ENCODE peak calls at places on chromosomes 7 and 10, in seven cellular contexts. One of them, this sample, is unnamed.

GRCh38 chr10:97821308-97822038 is 28.2 kb upstream of the GOLGA7B start:
- DNase-seq in astrocyte of the hippocampus: no peak
- DNase-seq in epithelial cell of esophagus: no peak
- DNase-seq in WERI-Rb-1: no peak
- DNase-seq in activated CD4-positive, CD25-positive, alpha-beta regulatory T cell treated with anti-CD3 and anti-CD28 coated beads, Interleukin-2, amount 50 U/mL, for 72 hours: no peak
- DNase-seq in cardiac fibroblast: no peak
- DNase-seq in C1 segment of cervical spinal cord: no peak
- DNase-seq in this sample: no peak

GRCh38 chr10:49666054-49666453 is 13.4 kb upstream of the C10orf53 start:
- DNase-seq in astrocyte of the hippocampus: no peak
- DNase-seq in epithelial cell of esophagus: no peak
- DNase-seq in WERI-Rb-1: no peak
- DNase-seq in activated CD4-positive, CD25-positive, alpha-beta regulatory T cell treated with anti-CD3 and anti-CD28 coated beads, Interleukin-2, amount 50 U/mL, for 72 hours: no peak
- DNase-seq in cardiac fibroblast: no peak
- DNase-seq in C1 segment of cervical spinal cord: no peak
- DNase-seq in this sample: no peak

GRCh38 chr7:106126170-106126938 is 14.2 kb upstream of the SYPL1 start:
- DNase-seq in astrocyte of the hippocampus: peak
- DNase-seq in epithelial cell of esophagus: peak
- DNase-seq in WERI-Rb-1: no peak
- DNase-seq in activated CD4-positive, CD25-positive, alpha-beta regulatory T cell treated with anti-CD3 and anti-CD28 coated beads, Interleukin-2, amount 50 U/mL, for 72 hours: no peak
- DNase-seq in cardiac fibroblast: peak
- DNase-seq in C1 segment of cervical spinal cord: no peak
- DNase-seq in this sample: peak

GRCh38 chr10:99685232-99686041 is 26.1 kb downstream of the ENTPD7 start:
- DNase-seq in astrocyte of the hippocampus: no peak
- DNase-seq in epithelial cell of esophagus: peak
- DNase-seq in WERI-Rb-1: no peak
- DNase-seq in activated CD4-positive, CD25-positive, alpha-beta regulatory T cell treated with anti-CD3 and anti-CD28 coated beads, Interleukin-2, amount 50 U/mL, for 72 hours: no peak
- DNase-seq in cardiac fibroblast: no peak
- DNase-seq in C1 segment of cervical spinal cord: no peak
- DNase-seq in this sample: peak

GRCh38 chr10:60942604-60943269 is 1.2 kb downstream of the RHOBTB1 start:
- DNase-seq in astrocyte of the hippocampus: peak
- DNase-seq in epithelial cell of esophagus: peak
- DNase-seq in WERI-Rb-1: peak
- DNase-seq in activated CD4-positive, CD25-positive, alpha-beta regulatory T cell treated with anti-CD3 and anti-CD28 coated beads, Interleukin-2, amount 50 U/mL, for 72 hours: no peak
- DNase-seq in cardiac fibroblast: peak
- DNase-seq in C1 segment of cervical spinal cord: no peak
- DNase-seq in this sample: no peak

GRCh38 chr10:5566606-5567005 is 41.8 kb downstream of the CALML3 start:
- DNase-seq in astrocyte of the hippocampus: no peak
- DNase-seq in epithelial cell of esophagus: peak
- DNase-seq in WERI-Rb-1: no peak
- DNase-seq in activated CD4-positive, CD25-positive, alpha-beta regulatory T cell treated with anti-CD3 and anti-CD28 coated beads, Interleukin-2, amount 50 U/mL, for 72 hours: no peak
- DNase-seq in cardiac fibroblast: no peak
- DNase-seq in C1 segment of cervical spinal cord: no peak
- DNase-seq in this sample: no peak

GRCh38 chr10:63901228-63901627 is 380.0 kb downstream of the REEP3 start:
- DNase-seq in astrocyte of the hippocampus: no peak
- DNase-seq in epithelial cell of esophagus: no peak
- DNase-seq in WERI-Rb-1: peak
- DNase-seq in activated CD4-positive, CD25-positive, alpha-beta regulatory T cell treated with anti-CD3 and anti-CD28 coated beads, Interleukin-2, amount 50 U/mL, for 72 hours: no peak
- DNase-seq in cardiac fibroblast: no peak
- DNase-seq in C1 segment of cervical spinal cord: no peak
- DNase-seq in this sample: no peak

GRCh38 chr7:4738711-4739527 is 36.5 kb upstream of the AP5Z1 start:
- DNase-seq in astrocyte of the hippocampus: peak
- DNase-seq in epithelial cell of esophagus: peak
- DNase-seq in WERI-Rb-1: no peak
- DNase-seq in activated CD4-positive, CD25-positive, alpha-beta regulatory T cell treated with anti-CD3 and anti-CD28 coated beads, Interleukin-2, amount 50 U/mL, for 72 hours: no peak
- DNase-seq in cardiac fibroblast: peak
- DNase-seq in C1 segment of cervical spinal cord: no peak
- DNase-seq in this sample: peak

GRCh38 chr7:95199779-95200558 is 124.4 kb downstream of the PON1 start:
- DNase-seq in astrocyte of the hippocampus: peak
- DNase-seq in epithelial cell of esophagus: peak
- DNase-seq in WERI-Rb-1: peak
- DNase-seq in activated CD4-positive, CD25-positive, alpha-beta regulatory T cell treated with anti-CD3 and anti-CD28 coated beads, Interleukin-2, amount 50 U/mL, for 72 hours: no peak
- DNase-seq in cardiac fibroblast: peak
- DNase-seq in C1 segment of cervical spinal cord: no peak
- DNase-seq in this sample: no peak

GRCh38 chr10:95246582-95247051 is 44.2 kb downstream of the PDLIM1 start:
- DNase-seq in astrocyte of the hippocampus: peak
- DNase-seq in epithelial cell of esophagus: peak
- DNase-seq in WERI-Rb-1: peak
- DNase-seq in activated CD4-positive, CD25-positive, alpha-beta regulatory T cell treated with anti-CD3 and anti-CD28 coated beads, Interleukin-2, amount 50 U/mL, for 72 hours: peak
- DNase-seq in cardiac fibroblast: peak
- DNase-seq in C1 segment of cervical spinal cord: no peak
- DNase-seq in this sample: peak

GRCh38 chr7:159227433-159227832 is 82.8 kb upstream of the VIPR2 start:
- DNase-seq in astrocyte of the hippocampus: peak
- DNase-seq in epithelial cell of esophagus: no peak
- DNase-seq in WERI-Rb-1: no peak
- DNase-seq in activated CD4-positive, CD25-positive, alpha-beta regulatory T cell treated with anti-CD3 and anti-CD28 coated beads, Interleukin-2, amount 50 U/mL, for 72 hours: no peak
- DNase-seq in cardiac fibroblast: no peak
- DNase-seq in C1 segment of cervical spinal cord: no peak
- DNase-seq in this sample: no peak

GRCh38 chr10:76209135-76209534 is 777.7 kb downstream of the LRMDA start:
- DNase-seq in astrocyte of the hippocampus: no peak
- DNase-seq in epithelial cell of esophagus: peak
- DNase-seq in WERI-Rb-1: no peak
- DNase-seq in activated CD4-positive, CD25-positive, alpha-beta regulatory T cell treated with anti-CD3 and anti-CD28 coated beads, Interleukin-2, amount 50 U/mL, for 72 hours: no peak
- DNase-seq in cardiac fibroblast: no peak
- DNase-seq in C1 segment of cervical spinal cord: no peak
- DNase-seq in this sample: no peak

This sample was measured in trophoblast cell.